ENCODE peak calls at places on chromosomes 5 and 9, in seven cellular contexts. One of them, this sample, is unnamed.
A peak's percentile ranks its signal among the peaks of the same experiment; 100 is the strongest.

GRCh38 chr5:141777130-141777529 is 95.1 kb upstream of the ARAP3 start:
- DNase-seq in prostate gland: no peak
- DNase-seq in esophagus squamous epithelium: no peak
- DNase-seq in uterus: no peak
- DNase-seq in heart left ventricle: no peak
- DNase-seq in ovary: no peak
- DNase-seq in adrenal gland: no peak
- DNase-seq in this sample: no peak

GRCh38 chr5:134503937-134504437 is 21.5 kb upstream of the JADE2 start:
- DNase-seq in ovary: no peak
- DNase-seq in heart left ventricle: no peak
- DNase-seq in uterus: no peak
- DNase-seq in prostate gland: no peak
- DNase-seq in adrenal gland: no peak
- DNase-seq in esophagus squamous epithelium: no peak
- DNase-seq in this sample: no peak

GRCh38 chr9:99056876-99057664 is 47.8 kb upstream of the TGFBR1 start:
- DNase-seq in uterus: no peak
- DNase-seq in ovary: no peak
- DNase-seq in prostate gland: no peak
- DNase-seq in adrenal gland: no peak
- DNase-seq in heart left ventricle: no peak
- DNase-seq in esophagus squamous epithelium: no peak
- DNase-seq in this sample: no peak

GRCh38 chr9:34171753-34172535 is 6.9 kb upstream of the UBAP1 start:
- DNase-seq in esophagus squamous epithelium: no peak
- DNase-seq in uterus: no peak
- DNase-seq in prostate gland: no peak
- DNase-seq in heart left ventricle: peak; percentile 34
- DNase-seq in adrenal gland: peak; percentile 49
- DNase-seq in ovary: no peak
- DNase-seq in this sample: no peak

GRCh38 chr5:72172832-72173231 is 65.6 kb downstream of the MAP1B start:
- DNase-seq in ovary: no peak
- DNase-seq in esophagus squamous epithelium: no peak
- DNase-seq in heart left ventricle: no peak
- DNase-seq in adrenal gland: no peak
- DNase-seq in prostate gland: no peak
- DNase-seq in uterus: no peak
- DNase-seq in this sample: no peak

GRCh38 chr5:66956439-66956838 is 240.2 kb downstream of the CD180 start:
- DNase-seq in ovary: no peak
- DNase-seq in adrenal gland: no peak
- DNase-seq in esophagus squamous epithelium: no peak
- DNase-seq in uterus: no peak
- DNase-seq in prostate gland: no peak
- DNase-seq in heart left ventricle: no peak
- DNase-seq in this sample: no peak

GRCh38 chr9:20237686-20238085 is 384.6 kb downstream of the MLLT3 start:
- DNase-seq in uterus: no peak
- DNase-seq in ovary: no peak
- DNase-seq in esophagus squamous epithelium: no peak
- DNase-seq in adrenal gland: no peak
- DNase-seq in prostate gland: no peak
- DNase-seq in heart left ventricle: no peak
- DNase-seq in this sample: no peak

GRCh38 chr9:87381050-87381711 is 116.5 kb upstream of the DAPK1 start:
- DNase-seq in esophagus squamous epithelium: no peak
- DNase-seq in adrenal gland: no peak
- DNase-seq in prostate gland: no peak
- DNase-seq in heart left ventricle: no peak
- DNase-seq in ovary: no peak
- DNase-seq in uterus: no peak
- DNase-seq in this sample: no peak

GRCh38 chr9:134170525-134171315 is 6.4 kb upstream of the RNU6ATAC start:
- DNase-seq in prostate gland: no peak
- DNase-seq in esophagus squamous epithelium: no peak
- DNase-seq in ovary: no peak
- DNase-seq in adrenal gland: no peak
- DNase-seq in uterus: no peak
- DNase-seq in heart left ventricle: no peak
- DNase-seq in this sample: no peak

GRCh38 chr5:131545856-131546255 is 89.2 kb downstream of the RAPGEF6 start:
- DNase-seq in adrenal gland: no peak
- DNase-seq in uterus: no peak
- DNase-seq in esophagus squamous epithelium: no peak
- DNase-seq in heart left ventricle: no peak
- DNase-seq in prostate gland: no peak
- DNase-seq in ovary: no peak
- DNase-seq in this sample: no peak

GRCh38 chr5:91486638-91487037 is 103.5 kb upstream of the ARRDC3 start:
- DNase-seq in esophagus squamous epithelium: no peak
- DNase-seq in uterus: no peak
- DNase-seq in heart left ventricle: no peak
- DNase-seq in prostate gland: no peak
- DNase-seq in ovary: no peak
- DNase-seq in adrenal gland: no peak
- DNase-seq in this sample: no peak

GRCh38 chr9:123933801-123934200 is 3.9 kb upstream of the DENND1A start:
- DNase-seq in esophagus squamous epithelium: no peak
- DNase-seq in uterus: no peak
- DNase-seq in heart left ventricle: no peak
- DNase-seq in adrenal gland: no peak
- DNase-seq in ovary: no peak
- DNase-seq in prostate gland: no peak
- DNase-seq in this sample: no peak

GRCh38 chr5:128613757-128614156 is 75.7 kb upstream of the FBN2 start:
- DNase-seq in adrenal gland: no peak
- DNase-seq in ovary: no peak
- DNase-seq in esophagus squamous epithelium: no peak
- DNase-seq in prostate gland: no peak
- DNase-seq in heart left ventricle: no peak
- DNase-seq in uterus: no peak
- DNase-seq in this sample: no peak

GRCh38 chr9:127231666-127232065 is 32.9 kb upstream of the GARNL3 start:
- DNase-seq in esophagus squamous epithelium: no peak
- DNase-seq in heart left ventricle: no peak
- DNase-seq in adrenal gland: peak; percentile 63
- DNase-seq in ovary: no peak
- DNase-seq in uterus: no peak
- DNase-seq in prostate gland: no peak
- DNase-seq in this sample: no peak

GRCh38 chr9:125966959-125967711 is 220.0 kb downstream of the PBX3 start:
- DNase-seq in esophagus squamous epithelium: no peak
- DNase-seq in adrenal gland: no peak
- DNase-seq in ovary: no peak
- DNase-seq in prostate gland: no peak
- DNase-seq in heart left ventricle: no peak
- DNase-seq in uterus: no peak
- DNase-seq in this sample: peak; percentile 75

DNA sequence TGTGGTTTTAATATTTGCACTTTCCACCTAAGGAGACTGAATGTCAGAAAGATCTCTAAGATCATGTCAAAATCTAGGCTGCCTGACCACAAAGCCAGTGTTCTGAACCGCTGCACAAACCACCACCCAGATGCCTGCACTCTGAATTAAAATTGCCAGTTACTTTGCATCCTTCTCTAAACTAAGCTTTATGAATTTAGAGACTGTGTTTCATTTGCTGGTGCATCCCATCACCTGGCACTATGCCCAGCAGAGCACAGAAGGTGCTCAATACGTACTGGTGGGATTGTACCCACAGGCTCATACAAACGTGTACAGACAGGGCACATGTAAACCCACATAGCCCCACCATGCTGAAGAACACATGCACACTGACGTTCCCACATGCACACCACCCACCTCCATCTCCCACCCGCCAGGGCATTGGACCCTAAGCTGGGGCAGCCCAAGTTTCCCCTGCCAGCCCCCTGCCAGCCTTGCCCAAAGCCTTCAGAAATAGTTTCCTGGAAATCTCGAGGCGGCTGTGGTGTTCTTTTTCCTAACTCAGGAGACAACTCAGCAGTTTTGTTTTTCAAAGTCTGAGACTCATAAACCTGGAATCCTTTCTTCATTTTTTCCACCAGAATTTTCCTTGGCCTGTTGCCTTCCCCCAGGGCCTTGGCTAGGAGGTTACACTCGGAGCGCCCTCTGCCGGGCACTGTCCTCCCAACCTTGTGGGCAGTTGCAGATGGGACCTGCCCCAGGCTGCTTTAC is 9.6 kb upstream of the TRAF1 start:
- DNase-seq in heart left ventricle: peak; percentile 93
- DNase-seq in uterus: peak; percentile 97
- DNase-seq in esophagus squamous epithelium: peak; percentile 45
- DNase-seq in ovary: peak; percentile 96
- DNase-seq in adrenal gland: peak; percentile 97
- DNase-seq in prostate gland: peak; percentile 94
- DNase-seq in this sample: peak; percentile 99
- TF ChIP-seq CTCF in heart left ventricle: peak; percentile 93
- TF ChIP-seq CTCF in uterus: peak; percentile 94
- TF ChIP-seq CTCF in esophagus squamous epithelium: peak; percentile 91
- TF ChIP-seq CTCF in ovary: peak; percentile 82
- TF ChIP-seq CTCF in adrenal gland: peak; percentile 89
- TF ChIP-seq CTCF in prostate gland: peak; percentile 93
- TF ChIP-seq CTCF in this sample: peak; percentile 95

DNA sequence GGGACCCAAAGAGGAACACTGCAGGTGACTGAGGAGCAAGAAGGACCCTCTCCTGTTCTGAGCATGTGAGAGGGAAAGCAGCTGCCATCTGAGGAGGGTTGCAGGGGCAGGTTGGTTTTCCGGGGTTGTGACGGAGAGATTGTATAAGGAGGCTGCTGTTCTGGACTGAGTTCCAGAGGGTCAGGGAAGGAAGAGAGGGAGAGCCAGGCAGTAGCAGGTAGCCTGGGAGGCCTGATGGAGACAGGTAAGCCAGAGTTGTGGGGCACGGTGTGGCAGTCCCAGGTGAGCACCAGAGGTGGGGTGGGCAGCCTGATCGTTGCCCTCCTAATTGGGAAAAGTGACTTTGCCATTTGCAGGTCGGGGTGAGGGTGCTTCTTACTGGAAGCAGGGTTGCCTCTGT is 9.8 kb downstream of the CCT5 start:
- DNase-seq in ovary: no peak
- DNase-seq in esophagus squamous epithelium: no peak
- DNase-seq in adrenal gland: no peak
- DNase-seq in heart left ventricle: no peak
- DNase-seq in prostate gland: no peak
- DNase-seq in uterus: no peak
- DNase-seq in this sample: no peak
- TF ChIP-seq POLR2A in ovary: no peak
- TF ChIP-seq POLR2A in esophagus squamous epithelium: no peak
- TF ChIP-seq POLR2A in adrenal gland: no peak
- TF ChIP-seq POLR2A in heart left ventricle: no peak
- TF ChIP-seq POLR2A in prostate gland: no peak
- TF ChIP-seq POLR2A in uterus: no peak
- TF ChIP-seq POLR2A in this sample: no peak

DNA sequence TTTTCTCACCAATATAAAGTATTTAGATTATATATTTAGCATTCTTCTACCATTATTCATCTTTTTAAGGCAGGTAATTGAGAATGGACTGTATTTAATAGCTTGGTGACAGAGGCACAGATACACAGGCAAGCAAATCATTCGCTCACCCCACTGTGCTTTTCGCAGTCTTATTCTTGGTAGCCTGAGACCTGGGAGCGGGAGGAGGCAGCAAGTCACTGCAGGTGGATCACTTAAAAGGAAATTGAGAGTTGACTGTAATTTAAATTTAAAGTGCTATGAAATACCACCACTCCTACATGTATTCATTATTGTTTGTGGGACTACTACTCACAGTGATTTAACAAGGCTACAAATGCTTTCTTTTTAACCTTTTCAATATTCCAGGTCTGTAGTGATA is 9.7 kb downstream of the RICTOR start:
- DNase-seq in ovary: no peak
- DNase-seq in esophagus squamous epithelium: no peak
- DNase-seq in prostate gland: no peak
- DNase-seq in adrenal gland: no peak
- DNase-seq in uterus: no peak
- DNase-seq in heart left ventricle: no peak
- DNase-seq in this sample: no peak
- TF ChIP-seq CTCF in ovary: no peak
- TF ChIP-seq CTCF in esophagus squamous epithelium: no peak
- TF ChIP-seq CTCF in prostate gland: no peak
- TF ChIP-seq CTCF in adrenal gland: no peak
- TF ChIP-seq CTCF in uterus: no peak
- TF ChIP-seq CTCF in heart left ventricle: no peak
- TF ChIP-seq CTCF in this sample: no peak

GRCh38 chr5:119355244-119355635 is 579 bp upstream of the TNFAIP8 start:
- DNase-seq in ovary: no peak
- DNase-seq in uterus: no peak
- DNase-seq in heart left ventricle: no peak
- DNase-seq in prostate gland: no peak
- DNase-seq in adrenal gland: no peak
- DNase-seq in esophagus squamous epithelium: no peak
- DNase-seq in this sample: no peak

GRCh38 chr5:119356384-119357188 is 767 bp downstream of the TNFAIP8 start:
- DNase-seq in prostate gland: no peak
- DNase-seq in uterus: no peak
- DNase-seq in heart left ventricle: no peak
- DNase-seq in adrenal gland: no peak
- DNase-seq in esophagus squamous epithelium: no peak
- DNase-seq in ovary: no peak
- DNase-seq in this sample: no peak

GRCh38 chr5:119357309-119357708 is 1.5 kb downstream of the TNFAIP8 start:
- DNase-seq in esophagus squamous epithelium: no peak
- DNase-seq in heart left ventricle: no peak
- DNase-seq in ovary: no peak
- DNase-seq in uterus: no peak
- DNase-seq in prostate gland: no peak
- DNase-seq in adrenal gland: no peak
- DNase-seq in this sample: no peak

GRCh38 chr5:119354522-119355243 is 1.1 kb upstream of the TNFAIP8 start:
- DNase-seq in uterus: no peak
- DNase-seq in ovary: no peak
- DNase-seq in adrenal gland: no peak
- DNase-seq in prostate gland: no peak
- DNase-seq in heart left ventricle: no peak
- DNase-seq in esophagus squamous epithelium: no peak
- DNase-seq in this sample: no peak

DNA sequence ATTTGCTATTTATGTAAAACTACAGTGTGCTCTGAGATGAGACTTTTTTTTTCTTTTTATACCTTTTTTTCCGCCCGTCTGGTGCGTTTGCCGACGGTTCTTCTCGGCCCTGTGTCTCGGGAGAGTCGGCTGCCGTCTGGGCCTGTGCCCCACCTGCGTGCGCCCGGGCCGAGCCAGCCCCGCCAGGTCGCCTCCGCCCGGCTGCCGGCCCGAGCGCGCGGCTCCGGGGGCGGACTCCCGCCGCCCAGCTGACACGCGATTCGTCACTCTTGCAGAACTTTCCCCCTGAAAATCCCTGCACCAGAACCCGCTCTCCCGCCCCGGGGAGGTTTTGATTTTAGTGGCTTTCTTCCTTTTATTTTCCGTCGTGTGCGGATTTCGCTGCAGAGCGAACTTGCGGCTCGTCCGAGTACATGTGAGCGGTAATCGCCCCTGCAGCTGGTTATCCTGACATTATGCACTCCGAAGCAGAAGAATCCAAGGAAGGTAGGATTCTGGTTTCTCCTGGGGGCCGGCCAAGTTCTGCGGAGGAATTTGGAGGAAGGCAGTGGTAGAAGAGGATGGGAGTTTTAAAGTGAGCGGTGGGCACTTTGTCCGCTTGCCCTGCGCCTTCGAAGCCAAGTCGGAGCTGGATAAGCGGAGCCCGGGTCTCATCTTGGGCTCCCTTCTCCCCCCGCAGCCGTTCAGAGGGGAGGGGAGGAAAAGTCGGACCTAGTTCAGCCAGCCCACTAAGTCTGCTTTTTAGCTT is at the start of gene TNFAIP8:
- DNase-seq in esophagus squamous epithelium: peak; percentile 7
- DNase-seq in heart left ventricle: peak; percentile 71
- DNase-seq in ovary: peak; percentile 33
- DNase-seq in prostate gland: peak; percentile 43
- DNase-seq in adrenal gland: peak; percentile 54
- DNase-seq in uterus: peak; percentile 58
- DNase-seq in this sample: no peak
- TF ChIP-seq POLR2A in esophagus squamous epithelium: peak; percentile 51
- TF ChIP-seq POLR2A in heart left ventricle: no peak
- TF ChIP-seq POLR2A in ovary: no peak
- TF ChIP-seq POLR2A in prostate gland: peak; percentile 43
- TF ChIP-seq POLR2A in adrenal gland: no peak
- TF ChIP-seq POLR2A in uterus: no peak
- TF ChIP-seq POLR2A in this sample: no peak